ENCODE peak calls at places on chromosomes 5 and 9, in four cellular contexts. G is AML-193, Y is left lung, E is Panc1. M is an unnamed sample.

GRCh38 chr9:107705521-107705920 is 216.0 kb upstream of the KLF4 start:
- DNase-seq in Y (no peak), E (no peak), G (no peak), M (no peak)

GRCh38 chr9:10135553-10135952 is 477.2 kb downstream of the PTPRD start:
- DNase-seq in G (no peak), E (no peak), Y (no peak), M (no peak)

GRCh38 chr9:130639119-130639485 is 25.3 kb upstream of the PRDM12 start:
- DNase-seq in E (no peak), Y (peak), G (no peak), M (no peak)

GRCh38 chr9:92538541-92538940 is 2.8 kb upstream of the ECM2 start:
- DNase-seq in E (no peak), Y (no peak), G (no peak), M (no peak)

GRCh38 chr5:109825450-109825849 is 135.7 kb downstream of the MAN2A1 start:
- DNase-seq in E (peak), G (no peak), Y (no peak), M (no peak)

GRCh38 chr9:88754452-88754851 is 219.5 kb downstream of the NXNL2 start:
- DNase-seq in G (no peak), E (no peak), Y (no peak), M (no peak)

GRCh38 chr5:61301820-61302563 is 30.1 kb upstream of the ZSWIM6 start:
- DNase-seq in Y (peak), E (peak), G (no peak), M (no peak)

GRCh38 chr5:134000116-134000515 is 4.7 kb downstream of the VDAC1 start:
- DNase-seq in E (no peak), Y (no peak), G (no peak), M (no peak)